ENCODE peak calls at places on chromosomes 13 and 19, in nine cellular contexts. L is GM10248; G is MCF 10A; K is lower leg skin; B is NCI-H146; F is stimulated activated CD4-positive, alpha-beta T cell treated with anti-CD3 and anti-CD28 coated beads, Interleukin-2, amount 100 ng/mL, for 48 hours; H is stimulated activated CD8-positive, alpha-beta memory T cell treated with anti-CD3 and anti-CD28 coated beads, Interleukin-15, amount 100 ng/mL, for 24 hours; N is NCI-H1436; R is T follicular helper cell. O is an unnamed sample.

GRCh38 chr19:542173-542866 is 1.5 kb upstream of the GZMM start:
- DNase-seq in L (no peak), G (no peak), K (no peak), B (no peak), F (no peak), H (no peak), N (no peak), R (no peak), O (no peak)

GRCh38 chr19:1455336-1456120 is 5.6 kb downstream of the APC2 start:
- DNase-seq in L (peak), G (peak), K (peak), B (peak), F (peak), H (no peak), N (peak), R (peak), O (peak)

GRCh38 chr13:112756967-112757758 is 67.3 kb downstream of the ATP11A start:
- DNase-seq in L (no peak), G (no peak), K (no peak), B (peak), F (no peak), H (no peak), N (no peak), R (no peak), O (peak)

GRCh38 chr19:17754634-17755532 is 3.6 kb downstream of the FCHO1 start:
- DNase-seq in L (peak), G (peak), K (no peak), B (no peak), F (no peak), H (no peak), N (no peak), R (no peak), O (no peak)

GRCh38 chr19:18306209-18306902 is 16.5 kb downstream of the LSM4 start:
- DNase-seq in L (no peak), G (no peak), K (no peak), B (no peak), F (no peak), H (no peak), N (no peak), R (no peak), O (no peak)

GRCh38 chr13:42883771-42884170 is 102.4 kb downstream of the FAM216B start:
- DNase-seq in L (no peak), G (peak), K (no peak), B (peak), F (no peak), H (no peak), N (no peak), R (no peak), O (peak)

GRCh38 chr13:82187227-82187626 is 1695.0 kb downstream of the SLITRK1 start:
- DNase-seq in L (no peak), G (no peak), K (no peak), B (no peak), F (no peak), H (no peak), N (no peak), R (no peak), O (no peak)

GRCh38 chr19:34217952-34218817 is 36.2 kb upstream of the GARRE1 start:
- DNase-seq in L (peak), G (peak), K (no peak), B (peak), F (peak), H (no peak), N (peak), R (peak), O (peak)

GRCh38 chr19:17997969-17998826 is 9.8 kb upstream of the ARRDC2 start:
- DNase-seq in L (no peak), G (peak), K (no peak), B (no peak), F (no peak), H (no peak), N (no peak), R (no peak), O (no peak)

GRCh38 chr13:64718116-64718515 is 2512.0 kb downstream of the PCDH9 start:
- DNase-seq in L (no peak), G (no peak), K (no peak), B (no peak), F (no peak), H (no peak), N (no peak), R (no peak), O (no peak)

GRCh38 chr13:113115363-113116205 is 7.0 kb upstream of the F10 start:
- DNase-seq in L (no peak), G (no peak), K (no peak), B (no peak), F (no peak), H (no peak), N (no peak), R (no peak), O (no peak)

GRCh38 chr19:15241259-15241658 is 9.0 kb upstream of the EPHX3 start:
- DNase-seq in L (no peak), G (no peak), K (no peak), B (no peak), F (no peak), H (no peak), N (no peak), R (no peak), O (no peak)

GRCh38 chr19:45097450-45097775 is 4.4 kb downstream of the PPP1R37 start:
- DNase-seq in L (no peak), G (no peak), K (no peak), B (no peak), F (no peak), H (no peak), N (no peak), R (no peak), O (no peak)

GRCh38 chr19:35118268-35119026 is 2.8 kb downstream of the FXYD3 start:
- DNase-seq in L (no peak), G (no peak), K (no peak), B (no peak), F (no peak), H (no peak), N (no peak), R (no peak), O (no peak)

GRCh38 chr19:47675859-47676258 is 37.4 kb upstream of the EHD2 start:
- DNase-seq in L (no peak), G (no peak), K (no peak), B (no peak), F (no peak), H (no peak), N (no peak), R (no peak), O (no peak)

GRCh38 chr19:48506138-48506733 is 5.4 kb downstream of the LMTK3 start:
- DNase-seq in L (peak), G (peak), K (no peak), B (peak), F (no peak), H (no peak), N (peak), R (no peak), O (peak)

GRCh38 chr19:41933131-41933458 is 4.8 kb upstream of the ERFL start:
- DNase-seq in L (no peak), G (no peak), K (no peak), B (no peak), F (no peak), H (no peak), N (no peak), R (no peak), O (no peak)

GRCh38 chr13:98466634-98467236 is 110.2 kb downstream of the STK24 start:
- DNase-seq in L (no peak), G (peak), K (no peak), B (peak), F (peak), H (no peak), N (no peak), R (no peak), O (peak)

GRCh38 chr13:42597505-42597904 is 23.6 kb downstream of the TNFSF11 start:
- DNase-seq in L (no peak), G (no peak), K (no peak), B (no peak), F (no peak), H (no peak), N (no peak), R (no peak), O (no peak)

GRCh38 chr13:40101708-40102359 is 446.4 kb downstream of the COG6 start:
- DNase-seq in L (peak), G (peak), K (no peak), B (no peak), F (peak), H (no peak), N (no peak), R (no peak), O (no peak)

GRCh38 chr13:38661276-38661675 is 25.6 kb upstream of the FREM2 start:
- DNase-seq in L (no peak), G (no peak), K (no peak), B (no peak), F (no peak), H (no peak), N (no peak), R (no peak), O (no peak)

GRCh38 chr13:30924726-30925125 is 7.7 kb upstream of the TEX26 start:
- DNase-seq in L (no peak), G (no peak), K (no peak), B (no peak), F (no peak), H (no peak), N (no peak), R (no peak), O (no peak)

GRCh38 chr13:80086304-80086721 is 254.6 kb downstream of the SPRY2 start:
- DNase-seq in L (no peak), G (peak), K (no peak), B (no peak), F (no peak), H (no peak), N (no peak), R (no peak), O (no peak)

GRCh38 chr19:13881231-13881691 is 4.3 kb downstream of the NANOS3 start:
- DNase-seq in L (no peak), G (no peak), K (no peak), B (no peak), F (no peak), H (no peak), N (no peak), R (no peak), O (no peak)

GRCh38 chr19:9673912-9674668 is 810 bp downstream of the ZNF562 start:
- DNase-seq in L (no peak), G (peak), K (no peak), B (no peak), F (peak), H (no peak), N (no peak), R (no peak), O (no peak)

GRCh38 chr19:17125052-17125727 is 49.6 kb downstream of the MYO9B start:
- DNase-seq in L (peak), G (no peak), K (no peak), B (no peak), F (no peak), H (no peak), N (no peak), R (no peak), O (peak)

GRCh38 chr13:61880576-61881283 is 465.1 kb upstream of the PCDH20 start:
- DNase-seq in L (peak), G (peak), K (no peak), B (peak), F (no peak), H (no peak), N (no peak), R (no peak), O (peak)

GRCh38 chr19:30662211-30662861 is 290.2 kb downstream of the ZNF536 start:
- DNase-seq in L (no peak), G (no peak), K (peak), B (no peak), F (no peak), H (no peak), N (no peak), R (no peak), O (peak)